ENCODE peak calls at places on chromosomes 12 and 14, in ten cellular contexts. One of them, this sample, is unnamed.
A peak's percentile ranks its signal among the peaks of the same experiment; 100 is the strongest.

GRCh38 chr14:52059614-52060013 is 9.2 kb downstream of the NID2 start:
- DNase-seq in body of pancreas: no peak
- DNase-seq in transverse colon: no peak
- DNase-seq in uterus: no peak
- DNase-seq in GM12892: no peak
- DNase-seq in heart left ventricle: no peak
- DNase-seq in ovary: no peak
- DNase-seq in IMR-90: no peak
- DNase-seq in esophagus squamous epithelium: no peak
- DNase-seq in lower leg skin: no peak
- DNase-seq in this sample: no peak

GRCh38 chr12:109744991-109745942 is 31.6 kb downstream of the FAM222A start:
- DNase-seq in lower leg skin: no peak
- DNase-seq in ovary: no peak
- DNase-seq in esophagus squamous epithelium: no peak
- DNase-seq in heart left ventricle: no peak
- DNase-seq in transverse colon: no peak
- DNase-seq in GM12892: no peak
- DNase-seq in uterus: no peak
- DNase-seq in body of pancreas: peak; percentile 69
- DNase-seq in IMR-90: peak; percentile 24
- DNase-seq in this sample: no peak

GRCh38 chr12:120687570-120688289 is 781 bp downstream of the MLEC start:
- DNase-seq in lower leg skin: no peak
- DNase-seq in IMR-90: no peak
- DNase-seq in uterus: no peak
- DNase-seq in heart left ventricle: no peak
- DNase-seq in GM12892: no peak
- DNase-seq in body of pancreas: peak; percentile 27
- DNase-seq in esophagus squamous epithelium: no peak
- DNase-seq in transverse colon: peak; percentile 40
- DNase-seq in ovary: peak; percentile 20
- DNase-seq in this sample: no peak

GRCh38 chr14:67487332-67487731 is 1.2 kb downstream of the TMEM229B start:
- DNase-seq in esophagus squamous epithelium: no peak
- DNase-seq in ovary: no peak
- DNase-seq in GM12892: no peak
- DNase-seq in body of pancreas: no peak
- DNase-seq in heart left ventricle: no peak
- DNase-seq in IMR-90: no peak
- DNase-seq in uterus: no peak
- DNase-seq in transverse colon: no peak
- DNase-seq in lower leg skin: no peak
- DNase-seq in this sample: no peak

GRCh38 chr12:32217354-32218310 is 111.0 kb downstream of the BICD1 start:
- DNase-seq in IMR-90: peak; percentile 85
- DNase-seq in transverse colon: peak; percentile 8
- DNase-seq in heart left ventricle: no peak
- DNase-seq in body of pancreas: no peak
- DNase-seq in uterus: no peak
- DNase-seq in GM12892: no peak
- DNase-seq in ovary: no peak
- DNase-seq in lower leg skin: peak; percentile 17
- DNase-seq in esophagus squamous epithelium: no peak
- DNase-seq in this sample: peak; percentile 24

GRCh38 chr14:31320216-31320615 is 100.1 kb downstream of the HEATR5A start:
- DNase-seq in heart left ventricle: peak; percentile 58
- DNase-seq in GM12892: no peak
- DNase-seq in transverse colon: no peak
- DNase-seq in uterus: no peak
- DNase-seq in ovary: no peak
- DNase-seq in IMR-90: no peak
- DNase-seq in lower leg skin: no peak
- DNase-seq in esophagus squamous epithelium: no peak
- DNase-seq in body of pancreas: no peak
- DNase-seq in this sample: no peak

GRCh38 chr14:34874386-34875030 is 652 bp downstream of the BAZ1A start:
- DNase-seq in transverse colon: peak; percentile 50
- DNase-seq in lower leg skin: peak; percentile 32
- DNase-seq in GM12892: peak; percentile 34
- DNase-seq in heart left ventricle: peak; percentile 37
- DNase-seq in IMR-90: peak; percentile 49
- DNase-seq in ovary: peak; percentile 39
- DNase-seq in body of pancreas: peak; percentile 39
- DNase-seq in uterus: peak; percentile 37
- DNase-seq in esophagus squamous epithelium: no peak
- DNase-seq in this sample: peak; percentile 20

GRCh38 chr14:58947816-58948440 is 240.5 kb upstream of the DAAM1 start:
- DNase-seq in transverse colon: no peak
- DNase-seq in ovary: no peak
- DNase-seq in esophagus squamous epithelium: no peak
- DNase-seq in uterus: no peak
- DNase-seq in lower leg skin: no peak
- DNase-seq in IMR-90: no peak
- DNase-seq in body of pancreas: no peak
- DNase-seq in GM12892: no peak
- DNase-seq in heart left ventricle: no peak
- DNase-seq in this sample: no peak

GRCh38 chr12:66140726-66141125 is 10.2 kb upstream of the LLPH start:
- DNase-seq in heart left ventricle: no peak
- DNase-seq in transverse colon: no peak
- DNase-seq in IMR-90: no peak
- DNase-seq in lower leg skin: no peak
- DNase-seq in ovary: no peak
- DNase-seq in GM12892: no peak
- DNase-seq in esophagus squamous epithelium: no peak
- DNase-seq in uterus: no peak
- DNase-seq in body of pancreas: no peak
- DNase-seq in this sample: no peak

GRCh38 chr12:66141299-66141698 is 10.7 kb upstream of the LLPH start:
- DNase-seq in lower leg skin: no peak
- DNase-seq in body of pancreas: no peak
- DNase-seq in IMR-90: no peak
- DNase-seq in GM12892: no peak
- DNase-seq in ovary: no peak
- DNase-seq in transverse colon: no peak
- DNase-seq in uterus: no peak
- DNase-seq in esophagus squamous epithelium: no peak
- DNase-seq in heart left ventricle: no peak
- DNase-seq in this sample: no peak

GRCh38 chr12:66143868-66144267 is 13.3 kb upstream of the LLPH start:
- DNase-seq in lower leg skin: no peak
- DNase-seq in uterus: no peak
- DNase-seq in esophagus squamous epithelium: no peak
- DNase-seq in heart left ventricle: no peak
- DNase-seq in body of pancreas: no peak
- DNase-seq in GM12892: no peak
- DNase-seq in ovary: no peak
- DNase-seq in IMR-90: no peak
- DNase-seq in transverse colon: no peak
- DNase-seq in this sample: no peak

GRCh38 chr12:66149702-66150398 is 19.3 kb upstream of the LLPH start:
- DNase-seq in uterus: no peak
- DNase-seq in esophagus squamous epithelium: no peak
- DNase-seq in ovary: no peak
- DNase-seq in lower leg skin: no peak
- DNase-seq in IMR-90: no peak
- DNase-seq in body of pancreas: peak; percentile 33
- DNase-seq in GM12892: no peak
- DNase-seq in transverse colon: peak; percentile 64
- DNase-seq in heart left ventricle: no peak
- DNase-seq in this sample: no peak

DNA sequence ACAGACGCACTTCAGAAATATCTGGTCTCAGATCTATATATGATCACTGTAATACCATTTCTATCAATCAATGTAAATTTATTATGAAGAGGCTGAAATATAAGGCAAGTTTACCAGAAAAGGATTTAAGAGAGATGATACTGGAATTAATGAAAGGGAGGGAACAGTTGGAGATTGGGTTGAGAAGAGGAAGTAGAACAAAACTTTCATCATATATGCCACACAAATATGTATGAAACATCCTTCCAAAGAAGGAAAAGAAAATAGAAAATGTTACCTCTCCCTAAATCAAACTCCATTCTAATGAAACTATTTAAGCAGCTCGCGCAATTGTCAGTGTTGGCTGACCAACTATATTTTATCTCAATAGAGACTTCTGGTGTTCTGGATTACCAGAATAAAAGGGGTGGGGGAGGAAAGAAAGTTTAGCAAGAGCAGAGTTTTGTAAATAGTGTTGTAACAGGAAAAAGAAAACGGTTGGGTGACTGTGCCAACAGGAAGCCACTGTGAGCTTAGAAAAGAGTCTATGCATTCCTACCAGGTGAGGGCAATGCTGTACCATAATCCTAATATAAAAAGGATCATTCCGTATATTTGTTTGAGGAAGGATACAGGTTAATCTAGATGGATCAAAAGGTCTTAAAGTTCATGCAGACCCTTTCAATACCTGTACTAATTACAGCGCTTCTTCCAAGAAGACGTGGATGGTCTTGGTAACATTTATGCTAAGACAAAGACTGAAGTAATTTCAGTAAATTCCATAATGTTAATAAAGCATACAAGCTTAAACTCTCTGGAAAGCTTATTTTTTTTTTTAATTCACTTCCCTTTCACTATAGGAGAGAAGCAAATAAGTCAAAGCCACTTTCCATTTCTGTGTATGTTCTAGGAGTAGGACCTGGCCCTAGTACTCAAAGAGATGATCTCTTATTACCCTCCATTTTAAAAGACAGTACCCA is 14.5 kb upstream of the LLPH start:
- DNase-seq in esophagus squamous epithelium: no peak
- DNase-seq in GM12892: no peak
- DNase-seq in uterus: peak; percentile 26
- DNase-seq in IMR-90: peak; percentile 75
- DNase-seq in heart left ventricle: peak; percentile 46
- DNase-seq in transverse colon: peak; percentile 55
- DNase-seq in ovary: peak; percentile 24
- DNase-seq in lower leg skin: peak; percentile 70
- DNase-seq in body of pancreas: peak; percentile 43
- DNase-seq in this sample: no peak
- TF ChIP-seq POLR2A in esophagus squamous epithelium: no peak
- TF ChIP-seq POLR2A in GM12892: no peak
- TF ChIP-seq POLR2A in uterus: no peak
- TF ChIP-seq POLR2A in IMR-90: no peak
- TF ChIP-seq POLR2A in heart left ventricle: no peak
- TF ChIP-seq POLR2A in transverse colon: no peak
- TF ChIP-seq POLR2A in ovary: no peak
- TF ChIP-seq POLR2A in lower leg skin: no peak
- TF ChIP-seq POLR2A in body of pancreas: no peak
- TF ChIP-seq POLR2A in this sample: no peak

GRCh38 chr12:2958432-2959193 is 584 bp upstream of the TEAD4 start:
- DNase-seq in uterus: peak; percentile 48
- DNase-seq in transverse colon: peak; percentile 73
- DNase-seq in IMR-90: peak; percentile 67
- DNase-seq in esophagus squamous epithelium: no peak
- DNase-seq in GM12892: no peak
- DNase-seq in ovary: peak; percentile 33
- DNase-seq in lower leg skin: no peak
- DNase-seq in body of pancreas: peak; percentile 79
- DNase-seq in heart left ventricle: peak; percentile 78
- DNase-seq in this sample: peak; percentile 94
- TF ChIP-seq POLR2A in uterus: no peak
- TF ChIP-seq POLR2A in transverse colon: peak; percentile 53
- TF ChIP-seq POLR2A in IMR-90: peak; percentile 39
- TF ChIP-seq POLR2A in esophagus squamous epithelium: no peak
- TF ChIP-seq POLR2A in GM12892: no peak
- TF ChIP-seq POLR2A in ovary: no peak
- TF ChIP-seq POLR2A in lower leg skin: no peak
- TF ChIP-seq POLR2A in body of pancreas: peak; percentile 84
- TF ChIP-seq POLR2A in heart left ventricle: no peak
- TF ChIP-seq POLR2A in this sample: peak; percentile 56

GRCh38 chr12:112013601-112014402 is 576 bp downstream of the ERP29 start:
- DNase-seq in IMR-90: peak; percentile 82
- DNase-seq in esophagus squamous epithelium: no peak
- DNase-seq in heart left ventricle: peak; percentile 48
- DNase-seq in body of pancreas: peak; percentile 80
- DNase-seq in transverse colon: peak; percentile 78
- DNase-seq in uterus: peak; percentile 49
- DNase-seq in ovary: peak; percentile 26
- DNase-seq in lower leg skin: peak; percentile 33
- DNase-seq in GM12892: no peak
- DNase-seq in this sample: peak; percentile 34

GRCh38 chr12:112011685-112012084 is 1.3 kb downstream of the TMEM116 start:
- DNase-seq in heart left ventricle: no peak
- DNase-seq in IMR-90: no peak
- DNase-seq in esophagus squamous epithelium: no peak
- DNase-seq in uterus: no peak
- DNase-seq in ovary: no peak
- DNase-seq in body of pancreas: no peak
- DNase-seq in transverse colon: no peak
- DNase-seq in GM12892: no peak
- DNase-seq in lower leg skin: no peak
- DNase-seq in this sample: no peak

GRCh38 chr12:112010415-112011344 is 2.3 kb downstream of the TMEM116 start:
- DNase-seq in uterus: no peak
- DNase-seq in esophagus squamous epithelium: no peak
- DNase-seq in transverse colon: no peak
- DNase-seq in lower leg skin: no peak
- DNase-seq in ovary: no peak
- DNase-seq in IMR-90: no peak
- DNase-seq in body of pancreas: no peak
- DNase-seq in GM12892: no peak
- DNase-seq in heart left ventricle: no peak
- DNase-seq in this sample: no peak

GRCh38 chr12:112015938-112016337 is 2.7 kb downstream of the ERP29 start:
- DNase-seq in uterus: no peak
- DNase-seq in transverse colon: no peak
- DNase-seq in GM12892: no peak
- DNase-seq in heart left ventricle: no peak
- DNase-seq in esophagus squamous epithelium: no peak
- DNase-seq in body of pancreas: no peak
- DNase-seq in ovary: no peak
- DNase-seq in IMR-90: no peak
- DNase-seq in lower leg skin: no peak
- DNase-seq in this sample: no peak

GRCh38 chr12:112012775-112013600 is at the start of the genes ERP29 and TMEM116:
- DNase-seq in heart left ventricle: peak; percentile 99
- DNase-seq in lower leg skin: peak; percentile 100
- DNase-seq in body of pancreas: peak; percentile 100
- DNase-seq in transverse colon: peak; percentile 100
- DNase-seq in IMR-90: peak; percentile 98
- DNase-seq in ovary: peak; percentile 100
- DNase-seq in uterus: peak; percentile 100
- DNase-seq in GM12892: peak; percentile 96
- DNase-seq in esophagus squamous epithelium: peak; percentile 96
- DNase-seq in this sample: peak; percentile 94
- TF ChIP-seq POLR2A in heart left ventricle: peak; percentile 76
- TF ChIP-seq POLR2A in lower leg skin: peak; percentile 79
- TF ChIP-seq POLR2A in body of pancreas: peak; percentile 96
- TF ChIP-seq POLR2A in transverse colon: peak; percentile 95
- TF ChIP-seq POLR2A in IMR-90: peak; percentile 90
- TF ChIP-seq POLR2A in ovary: peak; percentile 98
- TF ChIP-seq POLR2A in uterus: peak; percentile 96
- TF ChIP-seq POLR2A in GM12892: peak; percentile 96
- TF ChIP-seq POLR2A in esophagus squamous epithelium: peak; percentile 89
- TF ChIP-seq POLR2A in this sample: peak; percentile 93

DNA sequence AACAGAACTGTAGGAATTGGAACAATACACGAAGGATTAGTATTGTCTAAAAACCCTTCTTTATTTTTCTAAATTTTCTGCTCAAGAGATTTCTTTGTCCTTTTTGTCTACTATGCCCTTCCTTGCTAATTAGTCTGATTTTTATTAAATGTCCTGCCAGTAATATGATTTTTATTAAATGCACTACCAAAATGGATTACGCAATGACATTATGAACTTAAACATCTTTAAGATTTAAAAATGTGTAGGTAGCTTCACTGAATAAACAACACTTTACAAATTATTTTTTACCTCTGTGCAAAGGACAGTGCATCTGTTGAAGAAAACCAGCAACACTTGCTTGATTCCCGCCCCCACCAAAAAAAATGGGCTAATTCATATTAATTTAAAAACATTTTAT is 8.2 kb upstream of the PAX9 start:
- DNase-seq in heart left ventricle: no peak
- DNase-seq in body of pancreas: no peak
- DNase-seq in lower leg skin: no peak
- DNase-seq in transverse colon: no peak
- DNase-seq in ovary: no peak
- DNase-seq in uterus: no peak
- DNase-seq in GM12892: no peak
- DNase-seq in esophagus squamous epithelium: no peak
- DNase-seq in IMR-90: no peak
- DNase-seq in this sample: no peak
- TF ChIP-seq POLR2A in heart left ventricle: no peak
- TF ChIP-seq POLR2A in body of pancreas: no peak
- TF ChIP-seq POLR2A in lower leg skin: no peak
- TF ChIP-seq POLR2A in transverse colon: no peak
- TF ChIP-seq POLR2A in ovary: no peak
- TF ChIP-seq POLR2A in uterus: no peak
- TF ChIP-seq POLR2A in GM12892: no peak
- TF ChIP-seq POLR2A in esophagus squamous epithelium: no peak
- TF ChIP-seq POLR2A in IMR-90: no peak
- TF ChIP-seq POLR2A in this sample: no peak

This sample was measured in H54.